ENCODE peak calls at places on chromosomes 4 and X, in four cellular contexts. K, Z, M and R are unnamed samples.

GRCh38 chr4:110088670-110089069 is 109.7 kb downstream of the ELOVL6 start:
- DNase-seq in M (no peak), K (no peak), Z (peak; percentile 31), R (no peak)

GRCh38 chrX:135973548-135974278 is at the start of gene MMGT1:
- DNase-seq in M (peak; percentile 77), K (peak; percentile 64), Z (peak; percentile 39), R (peak; percentile 74)

GRCh38 chr4:4392501-4393183 is 5.7 kb downstream of the NSG1 start:
- DNase-seq in Z (no peak), K (no peak), M (no peak), R (no peak)

GRCh38 chrX:155065035-155065734 is 5.8 kb downstream of the CMC4 start:
- DNase-seq in Z (peak; percentile 16), K (peak; percentile 24), M (no peak), R (no peak)

GRCh38 chr4:189090174-189090814 is 850.4 kb upstream of the FRG1 start:
- DNase-seq in K (no peak), Z (no peak), M (no peak), R (peak; percentile 4)

GRCh38 chr4:150262611-150263010 is 184.4 kb downstream of the DCLK2 start:
- DNase-seq in M (no peak), Z (no peak), K (no peak), R (no peak)

GRCh38 chr4:8255698-8256441 is 13.7 kb upstream of the HTRA3 start:
- DNase-seq in M (no peak), K (no peak), Z (no peak), R (no peak)

GRCh38 chrX:49230500-49231232 is 2.5 kb downstream of the CACNA1F start:
- DNase-seq in Z (no peak), M (peak; percentile 40), K (no peak), R (peak; percentile 71)

GRCh38 chr4:152522245-152522644 is 13.6 kb downstream of the FBXW7 start:
- DNase-seq in K (no peak), Z (no peak), M (no peak), R (no peak)

GRCh38 chr4:6019316-6020263 is 1.4 kb upstream of the C4orf50 start:
- DNase-seq in K (peak; percentile 5), M (no peak), Z (no peak), R (peak; percentile 46)

GRCh38 chr4:98484031-98484430 is 174.4 kb downstream of the TSPAN5 start:
- DNase-seq in K (no peak), M (no peak), Z (no peak), R (no peak)

GRCh38 chr4:27930976-27931375 is 1070.3 kb downstream of the STIM2 start:
- DNase-seq in M (no peak), Z (no peak), K (no peak), R (no peak)